ENCODE peak calls at places on chromosomes 4 and X, in four cellular contexts. One of them, this sample, is unnamed.

GRCh38 chr4:47106561-47106960 is 75.2 kb downstream of the GABRB1 start:
- DNase-seq in dorsolateral prefrontal cortex: no peak
- DNase-seq in psoas muscle: no peak
- DNase-seq in substantia nigra: no peak
- DNase-seq in this sample: no peak

GRCh38 chr4:78217557-78217956 is 160.4 kb downstream of the FRAS1 start:
- DNase-seq in dorsolateral prefrontal cortex: no peak
- DNase-seq in psoas muscle: no peak
- DNase-seq in substantia nigra: no peak
- DNase-seq in this sample: no peak

GRCh38 chr4:62814510-62815047 is 1594.7 kb downstream of the TECRL start:
- DNase-seq in dorsolateral prefrontal cortex: no peak
- DNase-seq in psoas muscle: no peak
- DNase-seq in substantia nigra: no peak
- DNase-seq in this sample: no peak

GRCh38 chr4:70280567-70280966 is 38.2 kb downstream of the CSN3 start:
- DNase-seq in dorsolateral prefrontal cortex: no peak
- DNase-seq in psoas muscle: no peak
- DNase-seq in substantia nigra: no peak
- DNase-seq in this sample: no peak

GRCh38 chrX:51144828-51145442 is 187.7 kb upstream of the NUDT10 start:
- DNase-seq in dorsolateral prefrontal cortex: no peak
- DNase-seq in psoas muscle: no peak
- DNase-seq in substantia nigra: no peak
- DNase-seq in this sample: peak

GRCh38 chrX:17474892-17475291 is 99.9 kb downstream of the NHS start:
- DNase-seq in dorsolateral prefrontal cortex: no peak
- DNase-seq in psoas muscle: no peak
- DNase-seq in substantia nigra: no peak
- DNase-seq in this sample: no peak

GRCh38 chr4:146638801-146639351 is at the start of gene POU4F2:
- DNase-seq in dorsolateral prefrontal cortex: no peak
- DNase-seq in psoas muscle: no peak
- DNase-seq in substantia nigra: no peak
- DNase-seq in this sample: peak

GRCh38 chr4:82753725-82754410 is 44.7 kb downstream of the SCD5 start:
- DNase-seq in dorsolateral prefrontal cortex: no peak
- DNase-seq in psoas muscle: no peak
- DNase-seq in substantia nigra: no peak
- DNase-seq in this sample: no peak

GRCh38 chrX:23990455-23990854 is 36.5 kb downstream of the KLHL15 start:
- DNase-seq in dorsolateral prefrontal cortex: no peak
- DNase-seq in psoas muscle: no peak
- DNase-seq in substantia nigra: no peak
- DNase-seq in this sample: no peak

GRCh38 chr4:152822323-152822722 is 42.6 kb downstream of the ARFIP1 start:
- DNase-seq in dorsolateral prefrontal cortex: no peak
- DNase-seq in psoas muscle: no peak
- DNase-seq in substantia nigra: no peak
- DNase-seq in this sample: no peak

GRCh38 chrX:154718607-154719006 is 32.3 kb downstream of the GAB3 start:
- DNase-seq in dorsolateral prefrontal cortex: no peak
- DNase-seq in psoas muscle: no peak
- DNase-seq in substantia nigra: no peak
- DNase-seq in this sample: no peak

GRCh38 chrX:109352121-109352556 is 129.7 kb downstream of the GUCY2F start:
- DNase-seq in dorsolateral prefrontal cortex: no peak
- DNase-seq in psoas muscle: peak
- DNase-seq in substantia nigra: no peak
- DNase-seq in this sample: peak

GRCh38 chrX:19563327-19563726 is 48.0 kb upstream of the MAP3K15 start:
- DNase-seq in dorsolateral prefrontal cortex: no peak
- DNase-seq in psoas muscle: no peak
- DNase-seq in substantia nigra: no peak
- DNase-seq in this sample: no peak

GRCh38 chr4:102429553-102429952 is 71.6 kb upstream of the NFKB1 start:
- DNase-seq in dorsolateral prefrontal cortex: no peak
- DNase-seq in psoas muscle: no peak
- DNase-seq in substantia nigra: no peak
- DNase-seq in this sample: no peak

GRCh38 chr4:7278071-7278765 is 85.9 kb downstream of the SORCS2 start:
- DNase-seq in dorsolateral prefrontal cortex: no peak
- DNase-seq in psoas muscle: no peak
- DNase-seq in substantia nigra: no peak
- DNase-seq in this sample: no peak

GRCh38 chrX:2928127-2928582 is 984 bp downstream of the ARSD start:
- DNase-seq in dorsolateral prefrontal cortex: peak
- DNase-seq in psoas muscle: peak
- DNase-seq in substantia nigra: peak
- DNase-seq in this sample: no peak

GRCh38 chrX:31376408-31376807 is 304.6 kb upstream of the FTHL17 start:
- DNase-seq in dorsolateral prefrontal cortex: no peak
- DNase-seq in psoas muscle: no peak
- DNase-seq in substantia nigra: no peak
- DNase-seq in this sample: no peak

GRCh38 chrX:2691543-2692220 is 587 bp downstream of the CD99 start:
- DNase-seq in dorsolateral prefrontal cortex: no peak
- DNase-seq in psoas muscle: peak
- DNase-seq in substantia nigra: no peak
- DNase-seq in this sample: peak

GRCh38 chrX:47311857-47312774 is 58.3 kb upstream of the ZNF157 start:
- DNase-seq in dorsolateral prefrontal cortex: no peak
- DNase-seq in psoas muscle: no peak
- DNase-seq in substantia nigra: peak
- DNase-seq in this sample: peak

GRCh38 chr4:8594097-8595038 is 1.8 kb downstream of the CPZ start:
- DNase-seq in dorsolateral prefrontal cortex: peak
- DNase-seq in psoas muscle: no peak
- DNase-seq in substantia nigra: peak
- DNase-seq in this sample: peak

GRCh38 chrX:30620980-30621716 is 32.1 kb upstream of the GK start:
- DNase-seq in dorsolateral prefrontal cortex: no peak
- DNase-seq in psoas muscle: no peak
- DNase-seq in substantia nigra: no peak
- DNase-seq in this sample: peak

GRCh38 chr4:188196134-188196735 is 57.0 kb downstream of the TRIML1 start:
- DNase-seq in dorsolateral prefrontal cortex: no peak
- DNase-seq in psoas muscle: no peak
- DNase-seq in substantia nigra: no peak
- DNase-seq in this sample: peak

GRCh38 chr4:25862411-25863346 is at the start of gene SEL1L3:
- DNase-seq in dorsolateral prefrontal cortex: peak
- DNase-seq in psoas muscle: peak
- DNase-seq in substantia nigra: no peak
- DNase-seq in this sample: peak

GRCh38 chrX:6738518-6739470 is 203.9 kb upstream of the VCX3A start:
- DNase-seq in dorsolateral prefrontal cortex: no peak
- DNase-seq in psoas muscle: no peak
- DNase-seq in substantia nigra: no peak
- DNase-seq in this sample: no peak

GRCh38 chr4:132593717-132594400 is 555.2 kb upstream of the PCDH10 start:
- DNase-seq in dorsolateral prefrontal cortex: no peak
- DNase-seq in psoas muscle: no peak
- DNase-seq in substantia nigra: no peak
- DNase-seq in this sample: no peak

GRCh38 chr4:24855741-24856140 is 57.1 kb downstream of the CCDC149 start:
- DNase-seq in dorsolateral prefrontal cortex: no peak
- DNase-seq in psoas muscle: no peak
- DNase-seq in substantia nigra: no peak
- DNase-seq in this sample: no peak

GRCh38 chr4:153362184-153362583 is 17.7 kb downstream of the MND1 start:
- DNase-seq in dorsolateral prefrontal cortex: no peak
- DNase-seq in psoas muscle: no peak
- DNase-seq in substantia nigra: no peak
- DNase-seq in this sample: peak

GRCh38 chr4:127261476-127261875 is 371.3 kb upstream of the INTU start:
- DNase-seq in dorsolateral prefrontal cortex: no peak
- DNase-seq in psoas muscle: no peak
- DNase-seq in substantia nigra: no peak
- DNase-seq in this sample: no peak

GRCh38 chr4:27215421-27215820 is 354.8 kb downstream of the STIM2 start:
- DNase-seq in dorsolateral prefrontal cortex: no peak
- DNase-seq in psoas muscle: no peak
- DNase-seq in substantia nigra: no peak
- DNase-seq in this sample: no peak

GRCh38 chr4:27218013-27218412 is 357.4 kb downstream of the STIM2 start:
- DNase-seq in dorsolateral prefrontal cortex: no peak
- DNase-seq in psoas muscle: no peak
- DNase-seq in substantia nigra: no peak
- DNase-seq in this sample: no peak

DNA sequence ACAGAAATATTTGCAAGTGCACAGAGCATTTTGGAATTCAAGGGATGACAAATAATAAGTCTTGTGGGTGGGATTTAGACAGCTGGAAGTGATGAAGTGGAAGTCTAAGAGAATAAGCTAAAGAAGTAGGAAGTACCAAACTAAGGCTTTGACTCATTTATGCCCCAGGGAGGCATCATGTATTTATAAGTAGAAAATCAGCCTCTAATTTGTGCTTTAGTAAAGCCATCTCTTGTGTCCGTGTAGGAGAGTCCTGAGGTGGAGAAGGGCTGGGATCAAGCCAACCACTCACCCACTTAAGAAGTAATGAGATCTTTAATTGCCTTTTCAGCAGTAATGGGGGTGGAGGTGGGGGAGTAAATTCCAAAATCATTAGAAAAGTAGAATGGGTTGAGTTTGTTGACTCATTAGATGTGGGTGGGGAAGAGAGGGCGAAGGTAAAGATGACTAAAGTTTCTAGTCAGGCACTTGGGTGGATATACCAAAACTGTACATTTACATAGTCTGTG is 356.7 kb downstream of the STIM2 start:
- DNase-seq in dorsolateral prefrontal cortex: no peak
- DNase-seq in psoas muscle: no peak
- DNase-seq in substantia nigra: no peak
- DNase-seq in this sample: no peak
- H3K27ac ChIP-seq in dorsolateral prefrontal cortex: no peak
- H3K27ac ChIP-seq in psoas muscle: no peak
- H3K27ac ChIP-seq in substantia nigra: no peak
- H3K27ac ChIP-seq in this sample: no peak

GRCh38 chr4:104447346-104447745 is 47.3 kb downstream of the CXXC4 start:
- DNase-seq in dorsolateral prefrontal cortex: no peak
- DNase-seq in psoas muscle: no peak
- DNase-seq in substantia nigra: no peak
- DNase-seq in this sample: no peak
- H3K27ac ChIP-seq in dorsolateral prefrontal cortex: no peak
- H3K27ac ChIP-seq in psoas muscle: no peak
- H3K27ac ChIP-seq in substantia nigra: no peak
- H3K27ac ChIP-seq in this sample: no peak

GRCh38 chrX:71195959-71196727 is 26.9 kb upstream of the GJB1 start:
- DNase-seq in dorsolateral prefrontal cortex: no peak
- DNase-seq in psoas muscle: no peak
- DNase-seq in substantia nigra: no peak
- DNase-seq in this sample: no peak
- H3K27ac ChIP-seq in dorsolateral prefrontal cortex: no peak
- H3K27ac ChIP-seq in psoas muscle: no peak
- H3K27ac ChIP-seq in substantia nigra: no peak
- H3K27ac ChIP-seq in this sample: no peak

GRCh38 chr4:122798101-122798500 is 28.5 kb upstream of the FGF2 start:
- DNase-seq in dorsolateral prefrontal cortex: no peak
- DNase-seq in psoas muscle: no peak
- DNase-seq in substantia nigra: peak
- DNase-seq in this sample: peak
- H3K27ac ChIP-seq in dorsolateral prefrontal cortex: no peak
- H3K27ac ChIP-seq in psoas muscle: no peak
- H3K27ac ChIP-seq in substantia nigra: no peak
- H3K27ac ChIP-seq in this sample: peak

GRCh38 chr4:74635074-74635473 is 159.2 kb downstream of the BTC start:
- DNase-seq in dorsolateral prefrontal cortex: no peak
- DNase-seq in psoas muscle: no peak
- DNase-seq in substantia nigra: no peak
- DNase-seq in this sample: no peak

GRCh38 chr4:74630551-74630950 is 163.8 kb downstream of the BTC start:
- DNase-seq in dorsolateral prefrontal cortex: no peak
- DNase-seq in psoas muscle: no peak
- DNase-seq in substantia nigra: no peak
- DNase-seq in this sample: no peak

GRCh38 chr4:74631988-74632387 is 162.3 kb downstream of the BTC start:
- DNase-seq in dorsolateral prefrontal cortex: no peak
- DNase-seq in psoas muscle: no peak
- DNase-seq in substantia nigra: no peak
- DNase-seq in this sample: no peak

GRCh38 chr4:74631338-74631737 is 163.0 kb downstream of the BTC start:
- DNase-seq in dorsolateral prefrontal cortex: no peak
- DNase-seq in psoas muscle: no peak
- DNase-seq in substantia nigra: no peak
- DNase-seq in this sample: no peak

GRCh38 chr4:74632634-74633033 is 161.7 kb downstream of the BTC start:
- DNase-seq in dorsolateral prefrontal cortex: no peak
- DNase-seq in psoas muscle: no peak
- DNase-seq in substantia nigra: no peak
- DNase-seq in this sample: no peak
- H3K27ac ChIP-seq in dorsolateral prefrontal cortex: no peak
- H3K27ac ChIP-seq in psoas muscle: no peak
- H3K27ac ChIP-seq in substantia nigra: no peak
- H3K27ac ChIP-seq in this sample: no peak

DNA sequence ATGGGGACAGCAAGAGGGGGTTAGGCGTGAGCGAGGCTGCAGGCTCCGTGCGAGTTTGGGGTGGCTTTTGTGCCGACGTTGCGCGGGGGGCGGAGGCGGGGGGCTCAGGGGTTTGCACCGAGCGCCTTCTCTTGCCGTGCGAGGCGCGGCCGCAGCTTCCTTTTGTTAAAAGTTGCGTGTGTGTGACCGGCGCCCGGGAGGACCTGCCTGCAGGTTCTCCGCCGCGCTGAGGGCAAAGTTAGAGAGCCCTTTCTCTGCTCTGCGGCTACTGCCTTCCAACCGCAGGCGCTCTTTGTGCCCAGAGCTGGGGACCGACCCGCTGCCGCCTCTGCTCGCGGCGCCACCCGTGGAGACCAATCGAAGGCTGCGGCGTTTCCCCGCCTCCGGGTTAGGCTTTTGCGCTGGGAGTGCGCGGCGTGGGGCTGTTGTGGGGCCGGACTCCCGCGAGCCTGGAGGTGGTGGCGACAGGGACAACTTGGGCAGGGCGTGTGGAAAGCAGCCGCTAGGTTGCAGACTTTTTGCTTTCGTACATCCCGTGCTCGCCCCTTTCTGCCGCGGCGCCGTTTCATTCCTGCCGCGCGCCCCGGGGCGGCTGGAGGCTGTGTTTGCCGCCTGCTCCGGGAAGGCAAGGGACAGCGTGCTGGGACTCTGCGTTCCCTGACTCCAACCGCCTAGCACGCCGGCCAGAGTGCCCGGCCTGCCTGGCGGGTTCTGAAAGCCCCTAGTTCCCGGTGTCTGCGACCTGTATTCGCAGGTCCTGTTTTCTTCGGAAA is 750 bp downstream of the KIT start:
- DNase-seq in dorsolateral prefrontal cortex: peak
- DNase-seq in psoas muscle: peak
- DNase-seq in substantia nigra: peak
- DNase-seq in this sample: peak
- H3K27ac ChIP-seq in dorsolateral prefrontal cortex: no peak
- H3K27ac ChIP-seq in psoas muscle: no peak
- H3K27ac ChIP-seq in substantia nigra: peak
- H3K27ac ChIP-seq in this sample: no peak

This sample was measured in hepatocyte.